ENCODE peak calls at places on chromosomes 2 and 18, in eight cellular contexts. One of them, this sample, is unnamed.

GRCh38 chr2:122858075-122858702 is 1102.7 kb downstream of the TSN start:
- DNase-seq in mammary epithelial cell: no peak
- DNase-seq in ovary: no peak
- DNase-seq in neural progenitor cell: no peak
- DNase-seq in astrocyte of the spinal cord: no peak
- DNase-seq in GM12878: no peak
- DNase-seq in fibroblast of mammary gland: no peak
- DNase-seq in spleen: no peak
- DNase-seq in this sample: no peak

GRCh38 chr18:8153887-8154583 is 455.2 kb upstream of the RAB12 start:
- DNase-seq in mammary epithelial cell: peak; percentile 79
- DNase-seq in ovary: no peak
- DNase-seq in neural progenitor cell: no peak
- DNase-seq in astrocyte of the spinal cord: peak; percentile 75
- DNase-seq in GM12878: no peak
- DNase-seq in fibroblast of mammary gland: peak; percentile 85
- DNase-seq in spleen: no peak
- DNase-seq in this sample: no peak

GRCh38 chr2:142915502-142915901 is 38.0 kb downstream of the KYNU start:
- DNase-seq in mammary epithelial cell: no peak
- DNase-seq in ovary: no peak
- DNase-seq in neural progenitor cell: no peak
- DNase-seq in astrocyte of the spinal cord: no peak
- DNase-seq in GM12878: no peak
- DNase-seq in fibroblast of mammary gland: no peak
- DNase-seq in spleen: no peak
- DNase-seq in this sample: no peak

GRCh38 chr2:125516496-125517109 is 1139.4 kb upstream of the GYPC start:
- DNase-seq in mammary epithelial cell: no peak
- DNase-seq in ovary: no peak
- DNase-seq in neural progenitor cell: peak; percentile 39
- DNase-seq in astrocyte of the spinal cord: no peak
- DNase-seq in GM12878: no peak
- DNase-seq in fibroblast of mammary gland: peak; percentile 0
- DNase-seq in spleen: no peak
- DNase-seq in this sample: no peak

GRCh38 chr2:105789745-105790466 is 45.2 kb downstream of the NCK2 start:
- DNase-seq in mammary epithelial cell: peak; percentile 64
- DNase-seq in ovary: no peak
- DNase-seq in neural progenitor cell: no peak
- DNase-seq in astrocyte of the spinal cord: peak; percentile 63
- DNase-seq in GM12878: peak; percentile 74
- DNase-seq in fibroblast of mammary gland: peak; percentile 60
- DNase-seq in spleen: no peak
- DNase-seq in this sample: peak; percentile 65

GRCh38 chr18:48592540-48592939 is 53.7 kb downstream of the CTIF start:
- DNase-seq in mammary epithelial cell: no peak
- DNase-seq in ovary: no peak
- DNase-seq in neural progenitor cell: peak; percentile 84
- DNase-seq in astrocyte of the spinal cord: no peak
- DNase-seq in GM12878: no peak
- DNase-seq in fibroblast of mammary gland: no peak
- DNase-seq in spleen: no peak
- DNase-seq in this sample: no peak

GRCh38 chr2:227480528-227480927 is 8.6 kb downstream of the AGFG1 start:
- DNase-seq in mammary epithelial cell: no peak
- DNase-seq in ovary: no peak
- DNase-seq in neural progenitor cell: no peak
- DNase-seq in astrocyte of the spinal cord: no peak
- DNase-seq in GM12878: no peak
- DNase-seq in fibroblast of mammary gland: no peak
- DNase-seq in spleen: no peak
- DNase-seq in this sample: no peak

GRCh38 chr2:28348921-28349320 is 43.7 kb upstream of the FOSL2 start:
- DNase-seq in mammary epithelial cell: no peak
- DNase-seq in ovary: no peak
- DNase-seq in neural progenitor cell: no peak
- DNase-seq in astrocyte of the spinal cord: no peak
- DNase-seq in GM12878: no peak
- DNase-seq in fibroblast of mammary gland: no peak
- DNase-seq in spleen: peak; percentile 16
- DNase-seq in this sample: no peak

GRCh38 chr2:710867-711266 is 33.7 kb upstream of the TMEM18 start:
- DNase-seq in mammary epithelial cell: no peak
- DNase-seq in ovary: no peak
- DNase-seq in neural progenitor cell: no peak
- DNase-seq in astrocyte of the spinal cord: no peak
- DNase-seq in GM12878: no peak
- DNase-seq in fibroblast of mammary gland: no peak
- DNase-seq in spleen: no peak
- DNase-seq in this sample: no peak

GRCh38 chr2:70029814-70030409 is 57.4 kb upstream of the PCBP1 start:
- DNase-seq in mammary epithelial cell: no peak
- DNase-seq in ovary: peak; percentile 79
- DNase-seq in neural progenitor cell: peak; percentile 71
- DNase-seq in astrocyte of the spinal cord: peak; percentile 24
- DNase-seq in GM12878: no peak
- DNase-seq in fibroblast of mammary gland: peak; percentile 82
- DNase-seq in spleen: no peak
- DNase-seq in this sample: peak; percentile 51

GRCh38 chr18:7946724-7947377 is 379.7 kb downstream of the PTPRM start:
- DNase-seq in mammary epithelial cell: peak; percentile 71
- DNase-seq in ovary: peak; percentile 46
- DNase-seq in neural progenitor cell: peak; percentile 23
- DNase-seq in astrocyte of the spinal cord: peak; percentile 87
- DNase-seq in GM12878: no peak
- DNase-seq in fibroblast of mammary gland: peak; percentile 90
- DNase-seq in spleen: no peak
- DNase-seq in this sample: no peak

GRCh38 chr2:55164534-55165104 is 67.5 kb downstream of the CLHC1 start:
- DNase-seq in mammary epithelial cell: no peak
- DNase-seq in ovary: no peak
- DNase-seq in neural progenitor cell: no peak
- DNase-seq in astrocyte of the spinal cord: no peak
- DNase-seq in GM12878: no peak
- DNase-seq in fibroblast of mammary gland: no peak
- DNase-seq in spleen: no peak
- DNase-seq in this sample: no peak

GRCh38 chr2:55163258-55163657 is 68.8 kb downstream of the CLHC1 start:
- DNase-seq in mammary epithelial cell: no peak
- DNase-seq in ovary: no peak
- DNase-seq in neural progenitor cell: no peak
- DNase-seq in astrocyte of the spinal cord: peak; percentile 57
- DNase-seq in GM12878: no peak
- DNase-seq in fibroblast of mammary gland: peak; percentile 74
- DNase-seq in spleen: no peak
- DNase-seq in this sample: no peak

GRCh38 chr2:55167630-55167967 is 64.5 kb downstream of the CLHC1 start:
- DNase-seq in mammary epithelial cell: no peak
- DNase-seq in ovary: no peak
- DNase-seq in neural progenitor cell: no peak
- DNase-seq in astrocyte of the spinal cord: no peak
- DNase-seq in GM12878: no peak
- DNase-seq in fibroblast of mammary gland: no peak
- DNase-seq in spleen: no peak
- DNase-seq in this sample: no peak

GRCh38 chr2:55163895-55164509 is 68.1 kb downstream of the CLHC1 start:
- DNase-seq in mammary epithelial cell: no peak
- DNase-seq in ovary: no peak
- DNase-seq in neural progenitor cell: no peak
- DNase-seq in astrocyte of the spinal cord: no peak
- DNase-seq in GM12878: no peak
- DNase-seq in fibroblast of mammary gland: no peak
- DNase-seq in spleen: no peak
- DNase-seq in this sample: no peak

GRCh38 chr2:55165567-55165966 is 66.5 kb downstream of the CLHC1 start:
- DNase-seq in mammary epithelial cell: peak; percentile 50
- DNase-seq in ovary: no peak
- DNase-seq in neural progenitor cell: no peak
- DNase-seq in astrocyte of the spinal cord: peak; percentile 58
- DNase-seq in GM12878: no peak
- DNase-seq in fibroblast of mammary gland: peak; percentile 62
- DNase-seq in spleen: no peak
- DNase-seq in this sample: no peak
- H3K4me3 ChIP-seq in mammary epithelial cell: no peak overlapping the region
- H3K4me3 ChIP-seq in ovary: no peak overlapping the region
- H3K4me3 ChIP-seq in neural progenitor cell: no peak overlapping the region
- H3K4me3 ChIP-seq in astrocyte of the spinal cord: no peak overlapping the region
- H3K4me3 ChIP-seq in GM12878: no peak overlapping the region
- H3K4me3 ChIP-seq in fibroblast of mammary gland: no peak overlapping the region
- H3K4me3 ChIP-seq in spleen: no peak overlapping the region
- H3K4me3 ChIP-seq in this sample: no peak overlapping the region

DNA sequence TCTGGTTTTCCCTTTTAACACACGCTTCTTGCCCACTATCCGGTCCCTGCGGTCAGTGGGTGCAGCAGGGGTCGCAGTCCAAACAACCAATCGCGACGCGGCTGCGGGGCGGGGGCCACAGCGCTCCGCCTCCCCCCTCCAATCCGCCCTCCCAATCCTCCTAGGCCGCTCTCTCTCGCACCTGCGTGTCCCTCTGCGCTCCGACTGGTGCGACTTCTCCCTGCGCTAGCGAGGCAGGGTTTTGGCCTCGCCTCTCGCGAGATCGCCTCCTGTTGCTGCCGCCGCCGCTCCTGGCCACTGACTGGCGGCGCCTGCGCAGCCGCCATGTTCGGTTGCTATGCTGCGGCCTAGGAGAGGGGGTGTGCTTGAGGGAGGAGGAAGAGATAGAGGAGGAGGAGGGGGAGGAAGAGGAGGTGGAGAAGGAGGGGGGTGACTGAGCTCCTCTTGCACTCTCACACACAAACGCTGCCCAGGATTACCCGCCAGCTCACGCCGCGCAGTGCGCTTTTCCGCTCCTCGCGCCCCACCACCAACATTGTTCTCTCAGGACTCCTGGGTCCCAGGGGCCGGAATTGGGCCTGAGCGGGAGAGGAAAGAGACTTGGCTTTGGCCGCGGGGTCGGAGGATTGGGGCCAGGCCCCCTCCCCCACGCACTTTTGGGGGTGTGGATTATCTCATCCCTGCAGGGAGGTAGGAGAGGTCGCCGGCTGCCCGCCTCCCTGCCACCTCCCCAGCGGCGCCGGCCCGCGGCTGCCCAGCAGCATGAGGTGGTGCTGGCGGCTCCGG is at the start of gene PTPN4:
- DNase-seq in mammary epithelial cell: peak; percentile 99
- DNase-seq in ovary: peak; percentile 96
- DNase-seq in neural progenitor cell: peak; percentile 100
- DNase-seq in astrocyte of the spinal cord: peak; percentile 99
- DNase-seq in GM12878: peak; percentile 95
- DNase-seq in fibroblast of mammary gland: peak; percentile 97
- DNase-seq in spleen: peak; percentile 100
- DNase-seq in this sample: peak; percentile 93
- TF ChIP-seq CTCF in mammary epithelial cell: no peak
- TF ChIP-seq CTCF in ovary: no peak
- TF ChIP-seq CTCF in neural progenitor cell: no peak
- TF ChIP-seq CTCF in astrocyte of the spinal cord: no peak
- TF ChIP-seq CTCF in GM12878: no peak
- TF ChIP-seq CTCF in fibroblast of mammary gland: no peak
- TF ChIP-seq CTCF in spleen: no peak
- TF ChIP-seq CTCF in this sample: no peak

DNA sequence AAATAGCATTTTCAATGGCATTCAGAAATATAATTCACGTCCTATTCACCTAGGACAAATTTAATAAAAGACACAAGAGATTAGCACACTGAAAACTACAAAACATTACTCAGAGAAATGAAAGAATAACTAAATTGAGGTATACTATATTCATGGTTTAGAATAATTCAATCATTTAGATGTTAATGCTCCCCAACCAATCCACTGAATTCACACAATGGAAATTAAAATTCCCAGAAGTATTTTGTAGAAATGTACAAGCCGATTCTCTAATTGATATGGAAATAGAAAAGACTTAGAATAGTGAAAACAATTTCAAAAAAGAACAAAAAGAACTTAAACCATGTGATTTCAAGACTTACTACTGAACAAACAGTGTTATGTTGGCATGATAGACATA is 212.2 kb downstream of the ZEB2 start:
- DNase-seq in mammary epithelial cell: no peak
- DNase-seq in ovary: no peak
- DNase-seq in neural progenitor cell: no peak
- DNase-seq in astrocyte of the spinal cord: no peak
- DNase-seq in GM12878: no peak
- DNase-seq in fibroblast of mammary gland: no peak
- DNase-seq in spleen: no peak
- DNase-seq in this sample: no peak
- H3K4me3 ChIP-seq in mammary epithelial cell: no peak overlapping the region
- H3K4me3 ChIP-seq in ovary: no peak overlapping the region
- H3K4me3 ChIP-seq in neural progenitor cell: no peak overlapping the region
- H3K4me3 ChIP-seq in astrocyte of the spinal cord: no peak overlapping the region
- H3K4me3 ChIP-seq in GM12878: no peak overlapping the region
- H3K4me3 ChIP-seq in fibroblast of mammary gland: no peak overlapping the region
- H3K4me3 ChIP-seq in spleen: no peak overlapping the region
- H3K4me3 ChIP-seq in this sample: no peak overlapping the region

GRCh38 chr2:204329532-204329931 is 215.7 kb upstream of the PARD3B start:
- DNase-seq in mammary epithelial cell: no peak
- DNase-seq in ovary: no peak
- DNase-seq in neural progenitor cell: no peak
- DNase-seq in astrocyte of the spinal cord: no peak
- DNase-seq in GM12878: no peak
- DNase-seq in fibroblast of mammary gland: no peak
- DNase-seq in spleen: no peak
- DNase-seq in this sample: no peak

GRCh38 chr2:204328350-204328749 is 216.9 kb upstream of the PARD3B start:
- DNase-seq in mammary epithelial cell: no peak
- DNase-seq in ovary: no peak
- DNase-seq in neural progenitor cell: no peak
- DNase-seq in astrocyte of the spinal cord: no peak
- DNase-seq in GM12878: no peak
- DNase-seq in fibroblast of mammary gland: no peak
- DNase-seq in spleen: no peak
- DNase-seq in this sample: no peak

GRCh38 chr2:204321910-204322765 is 223.1 kb upstream of the PARD3B start:
- DNase-seq in mammary epithelial cell: peak; percentile 4
- DNase-seq in ovary: no peak
- DNase-seq in neural progenitor cell: no peak
- DNase-seq in astrocyte of the spinal cord: peak; percentile 33
- DNase-seq in GM12878: no peak
- DNase-seq in fibroblast of mammary gland: peak; percentile 34
- DNase-seq in spleen: no peak
- DNase-seq in this sample: no peak

GRCh38 chr2:204321027-204321800 is 224.1 kb upstream of the PARD3B start:
- DNase-seq in mammary epithelial cell: no peak
- DNase-seq in ovary: no peak
- DNase-seq in neural progenitor cell: no peak
- DNase-seq in astrocyte of the spinal cord: no peak
- DNase-seq in GM12878: no peak
- DNase-seq in fibroblast of mammary gland: no peak
- DNase-seq in spleen: no peak
- DNase-seq in this sample: no peak

GRCh38 chr2:204325468-204325867 is 219.8 kb upstream of the PARD3B start:
- DNase-seq in mammary epithelial cell: peak; percentile 59
- DNase-seq in ovary: peak; percentile 63
- DNase-seq in neural progenitor cell: peak; percentile 88
- DNase-seq in astrocyte of the spinal cord: peak; percentile 81
- DNase-seq in GM12878: no peak
- DNase-seq in fibroblast of mammary gland: peak; percentile 79
- DNase-seq in spleen: no peak
- DNase-seq in this sample: no peak
- TF ChIP-seq CTCF in mammary epithelial cell: peak; percentile 80
- TF ChIP-seq CTCF in ovary: peak; percentile 83
- TF ChIP-seq CTCF in neural progenitor cell: peak; percentile 96
- TF ChIP-seq CTCF in astrocyte of the spinal cord: peak; percentile 76
- TF ChIP-seq CTCF in GM12878: peak; percentile 72
- TF ChIP-seq CTCF in fibroblast of mammary gland: peak; percentile 79
- TF ChIP-seq CTCF in spleen: peak; percentile 52
- TF ChIP-seq CTCF in this sample: peak; percentile 70